ENCODE peak calls at places on chromosomes 1 and 21, in nine cellular contexts. One of them, this sample, is unnamed.

GRCh38 chr1:220298470-220298869 is 26.2 kb upstream of the RAB3GAP2 start:
- DNase-seq in GM20000: no peak
- DNase-seq in H9: no peak
- DNase-seq in CD8-positive, alpha-beta T cell: no peak
- DNase-seq in glutamatergic neuron: peak; percentile 25
- DNase-seq in upper lobe of right lung: no peak
- DNase-seq in dorsolateral prefrontal cortex: no peak
- DNase-seq in fibroblast of the aortic adventitia: no peak
- DNase-seq in lung: no peak
- DNase-seq in this sample: no peak

GRCh38 chr1:211637066-211637465 is 38.4 kb downstream of the NEK2 start:
- DNase-seq in GM20000: no peak
- DNase-seq in H9: no peak
- DNase-seq in CD8-positive, alpha-beta T cell: no peak
- DNase-seq in glutamatergic neuron: no peak
- DNase-seq in upper lobe of right lung: peak; percentile 33
- DNase-seq in dorsolateral prefrontal cortex: no peak
- DNase-seq in fibroblast of the aortic adventitia: no peak
- DNase-seq in lung: no peak
- DNase-seq in this sample: no peak

GRCh38 chr1:149884433-149885363 is 14.7 kb upstream of the BOLA1 start:
- DNase-seq in GM20000: no peak
- DNase-seq in H9: no peak
- DNase-seq in CD8-positive, alpha-beta T cell: no peak
- DNase-seq in glutamatergic neuron: no peak
- DNase-seq in upper lobe of right lung: no peak
- DNase-seq in dorsolateral prefrontal cortex: no peak
- DNase-seq in fibroblast of the aortic adventitia: peak; percentile 34
- DNase-seq in lung: no peak
- DNase-seq in this sample: peak; percentile 74

GRCh38 chr1:226132731-226133503 is 53.6 kb downstream of the ACBD3 start:
- DNase-seq in GM20000: no peak
- DNase-seq in H9: no peak
- DNase-seq in CD8-positive, alpha-beta T cell: no peak
- DNase-seq in glutamatergic neuron: no peak
- DNase-seq in upper lobe of right lung: peak; percentile 78
- DNase-seq in dorsolateral prefrontal cortex: no peak
- DNase-seq in fibroblast of the aortic adventitia: no peak
- DNase-seq in lung: peak; percentile 54
- DNase-seq in this sample: peak; percentile 42

GRCh38 chr1:227234998-227235405 is 83.3 kb downstream of the CDC42BPA start:
- DNase-seq in GM20000: peak; percentile 19
- DNase-seq in H9: peak; percentile 40
- DNase-seq in CD8-positive, alpha-beta T cell: no peak
- DNase-seq in glutamatergic neuron: peak; percentile 37
- DNase-seq in upper lobe of right lung: no peak
- DNase-seq in dorsolateral prefrontal cortex: no peak
- DNase-seq in fibroblast of the aortic adventitia: peak; percentile 67
- DNase-seq in lung: no peak
- DNase-seq in this sample: peak; percentile 46

GRCh38 chr1:100924212-100924611 is 28.3 kb downstream of the SLC30A7 start:
- DNase-seq in GM20000: no peak
- DNase-seq in H9: no peak
- DNase-seq in CD8-positive, alpha-beta T cell: peak; percentile 25
- DNase-seq in glutamatergic neuron: no peak
- DNase-seq in upper lobe of right lung: no peak
- DNase-seq in dorsolateral prefrontal cortex: no peak
- DNase-seq in fibroblast of the aortic adventitia: peak; percentile 22
- DNase-seq in lung: no peak
- DNase-seq in this sample: no peak

GRCh38 chr1:25862785-25863485 is 3.7 kb upstream of the AUNIP start:
- DNase-seq in GM20000: no peak
- DNase-seq in H9: no peak
- DNase-seq in CD8-positive, alpha-beta T cell: no peak
- DNase-seq in glutamatergic neuron: no peak
- DNase-seq in upper lobe of right lung: no peak
- DNase-seq in dorsolateral prefrontal cortex: no peak
- DNase-seq in fibroblast of the aortic adventitia: no peak
- DNase-seq in lung: no peak
- DNase-seq in this sample: no peak

GRCh38 chr1:44305962-44306422 is 49.1 kb downstream of the ERI3 start:
- DNase-seq in GM20000: no peak
- DNase-seq in H9: no peak
- DNase-seq in CD8-positive, alpha-beta T cell: peak; percentile 12
- DNase-seq in glutamatergic neuron: no peak
- DNase-seq in upper lobe of right lung: no peak
- DNase-seq in dorsolateral prefrontal cortex: no peak
- DNase-seq in fibroblast of the aortic adventitia: no peak
- DNase-seq in lung: no peak
- DNase-seq in this sample: no peak

GRCh38 chr1:7046891-7047290 is 261.6 kb downstream of the CAMTA1 start:
- DNase-seq in GM20000: no peak
- DNase-seq in H9: peak; percentile 1
- DNase-seq in CD8-positive, alpha-beta T cell: no peak
- DNase-seq in glutamatergic neuron: no peak
- DNase-seq in upper lobe of right lung: no peak
- DNase-seq in dorsolateral prefrontal cortex: no peak
- DNase-seq in fibroblast of the aortic adventitia: no peak
- DNase-seq in lung: no peak
- DNase-seq in this sample: no peak

GRCh38 chr1:219904934-219905333 is 23.4 kb downstream of the SLC30A10 start:
- DNase-seq in GM20000: no peak
- DNase-seq in H9: no peak
- DNase-seq in CD8-positive, alpha-beta T cell: no peak
- DNase-seq in glutamatergic neuron: no peak
- DNase-seq in upper lobe of right lung: no peak
- DNase-seq in dorsolateral prefrontal cortex: no peak
- DNase-seq in fibroblast of the aortic adventitia: no peak
- DNase-seq in lung: no peak
- DNase-seq in this sample: no peak

GRCh38 chr1:50371749-50372148 is 51.5 kb downstream of the DMRTA2 start:
- DNase-seq in GM20000: no peak
- DNase-seq in H9: peak; percentile 34
- DNase-seq in CD8-positive, alpha-beta T cell: no peak
- DNase-seq in glutamatergic neuron: no peak
- DNase-seq in upper lobe of right lung: no peak
- DNase-seq in dorsolateral prefrontal cortex: no peak
- DNase-seq in fibroblast of the aortic adventitia: no peak
- DNase-seq in lung: no peak
- DNase-seq in this sample: no peak

GRCh38 chr1:160640359-160641123 is 6.3 kb downstream of the SLAMF1 start:
- DNase-seq in GM20000: no peak
- DNase-seq in H9: no peak
- DNase-seq in CD8-positive, alpha-beta T cell: no peak
- DNase-seq in glutamatergic neuron: no peak
- DNase-seq in upper lobe of right lung: no peak
- DNase-seq in dorsolateral prefrontal cortex: no peak
- DNase-seq in fibroblast of the aortic adventitia: no peak
- DNase-seq in lung: no peak
- DNase-seq in this sample: peak; percentile 33

GRCh38 chr1:101995984-101996731 is 568 bp downstream of the OLFM3 start:
- DNase-seq in GM20000: no peak
- DNase-seq in H9: no peak
- DNase-seq in CD8-positive, alpha-beta T cell: no peak
- DNase-seq in glutamatergic neuron: peak; percentile 31
- DNase-seq in upper lobe of right lung: no peak
- DNase-seq in dorsolateral prefrontal cortex: no peak
- DNase-seq in fibroblast of the aortic adventitia: no peak
- DNase-seq in lung: no peak
- DNase-seq in this sample: no peak

GRCh38 chr1:108747898-108748297 is 1.4 kb downstream of the STXBP3 start:
- DNase-seq in GM20000: no peak
- DNase-seq in H9: no peak
- DNase-seq in CD8-positive, alpha-beta T cell: no peak
- DNase-seq in glutamatergic neuron: no peak
- DNase-seq in upper lobe of right lung: no peak
- DNase-seq in dorsolateral prefrontal cortex: no peak
- DNase-seq in fibroblast of the aortic adventitia: no peak
- DNase-seq in lung: no peak
- DNase-seq in this sample: no peak

GRCh38 chr1:175319112-175319911 is 126.7 kb upstream of the KIAA0040 start:
- DNase-seq in GM20000: peak; percentile 72
- DNase-seq in H9: peak; percentile 78
- DNase-seq in CD8-positive, alpha-beta T cell: peak; percentile 71
- DNase-seq in glutamatergic neuron: peak; percentile 81
- DNase-seq in upper lobe of right lung: peak; percentile 80
- DNase-seq in dorsolateral prefrontal cortex: peak; percentile 33
- DNase-seq in fibroblast of the aortic adventitia: peak; percentile 74
- DNase-seq in lung: peak; percentile 77
- DNase-seq in this sample: peak; percentile 82

GRCh38 chr1:177448652-177449351 is 278.0 kb downstream of the BRINP2 start:
- DNase-seq in GM20000: no peak
- DNase-seq in H9: no peak
- DNase-seq in CD8-positive, alpha-beta T cell: no peak
- DNase-seq in glutamatergic neuron: no peak
- DNase-seq in upper lobe of right lung: no peak
- DNase-seq in dorsolateral prefrontal cortex: no peak
- DNase-seq in fibroblast of the aortic adventitia: peak; percentile 22
- DNase-seq in lung: no peak
- DNase-seq in this sample: no peak

GRCh38 chr1:229148041-229148671 is 122.8 kb upstream of the RAB4A start:
- DNase-seq in GM20000: no peak
- DNase-seq in H9: peak; percentile 74
- DNase-seq in CD8-positive, alpha-beta T cell: no peak
- DNase-seq in glutamatergic neuron: peak; percentile 31
- DNase-seq in upper lobe of right lung: no peak
- DNase-seq in dorsolateral prefrontal cortex: no peak
- DNase-seq in fibroblast of the aortic adventitia: no peak
- DNase-seq in lung: no peak
- DNase-seq in this sample: no peak

GRCh38 chr21:37915941-37916794 is at the start of gene KCNJ6:
- DNase-seq in GM20000: no peak
- DNase-seq in H9: peak; percentile 87
- DNase-seq in CD8-positive, alpha-beta T cell: no peak
- DNase-seq in glutamatergic neuron: peak; percentile 93
- DNase-seq in upper lobe of right lung: peak; percentile 73
- DNase-seq in dorsolateral prefrontal cortex: no peak
- DNase-seq in fibroblast of the aortic adventitia: peak; percentile 25
- DNase-seq in lung: no peak
- DNase-seq in this sample: no peak

DNA sequence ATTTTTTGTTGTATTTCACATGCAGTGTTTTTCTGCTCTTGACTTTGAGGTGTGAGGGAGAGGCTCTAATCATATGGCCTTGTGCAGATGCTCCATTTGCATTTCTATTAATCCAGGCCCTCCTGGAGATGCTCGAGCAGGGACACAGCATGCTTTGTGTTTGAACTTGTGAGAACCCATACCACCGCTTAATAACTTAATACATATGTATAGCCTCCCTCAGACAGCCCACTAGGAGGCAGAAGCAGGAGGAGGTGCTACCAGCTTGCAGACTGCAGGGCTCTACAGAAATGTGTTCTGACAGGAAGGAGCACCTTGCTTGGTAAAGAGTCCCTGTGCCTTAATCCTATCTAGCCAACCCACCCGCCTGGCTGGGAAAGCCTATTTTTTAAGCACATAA is 155.2 kb downstream of the BARHL2 start:
- DNase-seq in GM20000: no peak
- DNase-seq in H9: peak; percentile 82
- DNase-seq in CD8-positive, alpha-beta T cell: no peak
- DNase-seq in glutamatergic neuron: no peak
- DNase-seq in upper lobe of right lung: no peak
- DNase-seq in dorsolateral prefrontal cortex: no peak
- DNase-seq in fibroblast of the aortic adventitia: no peak
- DNase-seq in lung: no peak
- DNase-seq in this sample: peak; percentile 6
- TF ChIP-seq CTCF in GM20000: no peak
- TF ChIP-seq CTCF in H9: peak; percentile 59
- TF ChIP-seq CTCF in CD8-positive, alpha-beta T cell: no peak
- TF ChIP-seq CTCF in glutamatergic neuron: no peak
- TF ChIP-seq CTCF in upper lobe of right lung: no peak
- TF ChIP-seq CTCF in dorsolateral prefrontal cortex: no peak
- TF ChIP-seq CTCF in fibroblast of the aortic adventitia: no peak
- TF ChIP-seq CTCF in lung: no peak
- TF ChIP-seq CTCF in this sample: peak; percentile 0

DNA sequence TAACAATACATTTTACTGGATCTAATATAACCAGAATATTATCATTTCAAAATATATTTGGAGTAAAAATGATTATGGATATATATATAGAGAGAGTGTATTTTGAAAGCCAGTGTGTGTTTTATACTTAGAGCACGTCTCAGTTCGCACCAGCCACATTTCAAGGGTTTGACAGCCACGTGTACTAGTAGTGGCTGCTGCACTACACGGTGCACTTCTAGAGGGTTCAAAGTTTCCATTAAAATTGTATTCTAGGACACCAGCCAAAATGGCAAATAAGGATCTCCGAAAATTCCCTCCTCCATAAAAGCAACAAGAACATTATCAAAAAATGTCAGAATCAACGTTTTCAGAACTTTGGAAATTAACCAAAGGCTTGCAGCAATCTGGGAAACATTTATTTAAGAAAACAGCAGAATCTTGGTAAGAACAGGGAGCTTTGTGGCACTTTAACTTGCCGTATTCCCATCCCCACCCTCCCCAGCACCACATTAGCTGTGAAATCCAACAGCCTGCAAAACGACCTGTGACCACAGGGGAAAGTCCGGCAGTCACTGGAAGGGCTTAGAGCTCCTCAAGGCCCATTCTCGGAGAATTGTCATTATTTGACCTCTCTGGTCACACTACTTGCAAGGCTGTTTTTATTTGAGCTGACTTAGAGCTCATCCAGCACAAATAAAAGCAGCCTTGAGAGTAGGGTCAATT is 33.5 kb upstream of the MRPS6 start:
- DNase-seq in GM20000: no peak
- DNase-seq in H9: peak; percentile 39
- DNase-seq in CD8-positive, alpha-beta T cell: no peak
- DNase-seq in glutamatergic neuron: no peak
- DNase-seq in upper lobe of right lung: no peak
- DNase-seq in dorsolateral prefrontal cortex: no peak
- DNase-seq in fibroblast of the aortic adventitia: peak; percentile 12
- DNase-seq in lung: no peak
- DNase-seq in this sample: peak; percentile 47
- TF ChIP-seq CTCF in GM20000: no peak
- TF ChIP-seq CTCF in H9: peak; percentile 30
- TF ChIP-seq CTCF in CD8-positive, alpha-beta T cell: no peak
- TF ChIP-seq CTCF in glutamatergic neuron: no peak
- TF ChIP-seq CTCF in upper lobe of right lung: no peak
- TF ChIP-seq CTCF in dorsolateral prefrontal cortex: no peak
- TF ChIP-seq CTCF in fibroblast of the aortic adventitia: peak; percentile 18
- TF ChIP-seq CTCF in lung: no peak
- TF ChIP-seq CTCF in this sample: no peak

GRCh38 chr1:178593526-178593925 is 80.6 kb downstream of the TEX35 start:
- DNase-seq in GM20000: no peak
- DNase-seq in H9: no peak
- DNase-seq in CD8-positive, alpha-beta T cell: no peak
- DNase-seq in glutamatergic neuron: no peak
- DNase-seq in upper lobe of right lung: no peak
- DNase-seq in dorsolateral prefrontal cortex: no peak
- DNase-seq in fibroblast of the aortic adventitia: no peak
- DNase-seq in lung: no peak
- DNase-seq in this sample: no peak

GRCh38 chr1:178587975-178588374 is 75.1 kb downstream of the TEX35 start:
- DNase-seq in GM20000: no peak
- DNase-seq in H9: no peak
- DNase-seq in CD8-positive, alpha-beta T cell: no peak
- DNase-seq in glutamatergic neuron: no peak
- DNase-seq in upper lobe of right lung: no peak
- DNase-seq in dorsolateral prefrontal cortex: no peak
- DNase-seq in fibroblast of the aortic adventitia: no peak
- DNase-seq in lung: no peak
- DNase-seq in this sample: no peak
- TF ChIP-seq CTCF in GM20000: no peak
- TF ChIP-seq CTCF in H9: peak; percentile 51
- TF ChIP-seq CTCF in CD8-positive, alpha-beta T cell: no peak
- TF ChIP-seq CTCF in glutamatergic neuron: no peak
- TF ChIP-seq CTCF in upper lobe of right lung: no peak
- TF ChIP-seq CTCF in dorsolateral prefrontal cortex: no peak
- TF ChIP-seq CTCF in fibroblast of the aortic adventitia: no peak
- TF ChIP-seq CTCF in lung: no peak
- TF ChIP-seq CTCF in this sample: no peak

GRCh38 chr1:232031156-232031555 is 404.6 kb downstream of the DISC1 start:
- DNase-seq in GM20000: no peak
- DNase-seq in H9: no peak
- DNase-seq in CD8-positive, alpha-beta T cell: no peak
- DNase-seq in glutamatergic neuron: no peak
- DNase-seq in upper lobe of right lung: no peak
- DNase-seq in dorsolateral prefrontal cortex: no peak
- DNase-seq in fibroblast of the aortic adventitia: no peak
- DNase-seq in lung: no peak
- DNase-seq in this sample: no peak
- TF ChIP-seq CTCF in GM20000: no peak
- TF ChIP-seq CTCF in H9: no peak
- TF ChIP-seq CTCF in CD8-positive, alpha-beta T cell: no peak
- TF ChIP-seq CTCF in glutamatergic neuron: no peak
- TF ChIP-seq CTCF in upper lobe of right lung: no peak
- TF ChIP-seq CTCF in dorsolateral prefrontal cortex: no peak
- TF ChIP-seq CTCF in fibroblast of the aortic adventitia: no peak
- TF ChIP-seq CTCF in lung: no peak
- TF ChIP-seq CTCF in this sample: no peak